ENCODE peak calls at places on chromosome 19, in ten cellular contexts. P is lower leg skin; E is activated T-helper 1 cell treated with Interleukin-2 at 50 U/mL for 16 hours; J is cortex of kidney; I is astrocyte of the cerebellum; U is aorta; M is uterus; X is activated CD4-positive, alpha-beta T cell treated with anti-CD3 and anti-CD28 coated beads for 24 hours; G is epithelial cell of esophagus; T is neural progenitor cell. F is an unnamed sample.

GRCh38 chr19:17370026-17370587 is 7.0 kb downstream of the PLVAP start:
- DNase-seq in P (no peak), E (no peak), J (no peak), I (no peak), U (no peak), M (no peak), X (no peak), G (no peak), T (no peak), F (no peak)

GRCh38 chr19:2273356-2274184 is 8.4 kb downstream of the PEAK3 start:
- DNase-seq in P (peak; percentile 94), E (peak; percentile 68), J (no peak), I (no peak), U (peak; percentile 86), M (peak; percentile 77), X (peak; percentile 64), G (peak; percentile 64), T (peak; percentile 95), F (no peak)

GRCh38 chr19:34363094-34363493 is 1.9 kb upstream of the GPI start:
- DNase-seq in P (no peak), E (no peak), J (no peak), I (no peak), U (no peak), M (no peak), X (no peak), G (no peak), T (peak; percentile 52), F (no peak)

GRCh38 chr19:33484226-33484774 is 37.3 kb downstream of the PEPD start:
- DNase-seq in P (peak; percentile 28), E (no peak), J (no peak), I (no peak), U (no peak), M (no peak), X (no peak), G (no peak), T (no peak), F (no peak)

GRCh38 chr19:36032251-36033104 is at the start of gene CLIP3:
- DNase-seq in P (peak; percentile 90), E (peak; percentile 23), J (no peak), I (peak; percentile 11), U (peak; percentile 83), M (peak; percentile 87), X (no peak), G (no peak), T (peak; percentile 91), F (no peak)

GRCh38 chr19:30360378-30361106 is 11.6 kb upstream of the ZNF536 start:
- DNase-seq in P (peak; percentile 52), E (no peak), J (no peak), I (no peak), U (no peak), M (no peak), X (no peak), G (no peak), T (peak; percentile 62), F (no peak)

GRCh38 chr19:3530389-3530788 is 8.6 kb upstream of the TEKTIP1 start:
- DNase-seq in P (no peak), E (no peak), J (no peak), I (no peak), U (no peak), M (no peak), X (no peak), G (no peak), T (no peak), F (no peak)

GRCh38 chr19:18231775-18232174 is 5.5 kb upstream of the PDE4C start:
- DNase-seq in P (no peak), E (no peak), J (no peak), I (no peak), U (no peak), M (no peak), X (no peak), G (no peak), T (no peak), F (no peak)

GRCh38 chr19:40279120-40279551 is 6.0 kb downstream of the AKT2 start:
- DNase-seq in P (no peak), E (no peak), J (no peak), I (no peak), U (peak; percentile 68), M (peak; percentile 84), X (no peak), G (no peak), T (no peak), F (peak; percentile 90)

GRCh38 chr19:15397236-15397635 is 17.6 kb upstream of the AKAP8 start:
- DNase-seq in P (peak; percentile 69), E (no peak), J (no peak), I (no peak), U (no peak), M (no peak), X (no peak), G (no peak), T (no peak), F (no peak)

GRCh38 chr19:18220632-18221275 is 5.5 kb downstream of the PDE4C start:
- DNase-seq in P (no peak), E (no peak), J (no peak), I (no peak), U (no peak), M (no peak), X (no peak), G (no peak), T (peak; percentile 78), F (no peak)

GRCh38 chr19:18294467-18294864 is 13.0 kb upstream of the JUND start:
- DNase-seq in P (peak; percentile 92), E (peak; percentile 83), J (no peak), I (no peak), U (peak; percentile 82), M (no peak), X (peak; percentile 95), G (peak; percentile 81), T (peak; percentile 50), F (no peak)

GRCh38 chr19:9128171-9128570 is 1.4 kb upstream of the OR7G3 start:
- DNase-seq in P (no peak), E (no peak), J (no peak), I (no peak), U (no peak), M (no peak), X (no peak), G (peak; percentile 61), T (no peak), F (no peak)

GRCh38 chr19:52935434-52935833 is 12.2 kb upstream of the ZNF888 start:
- DNase-seq in P (no peak), E (no peak), J (no peak), I (no peak), U (no peak), M (no peak), X (no peak), G (peak; percentile 38), T (no peak), F (no peak)

GRCh38 chr19:28019371-28019770 is 1193.6 kb downstream of the UQCRFS1 start:
- DNase-seq in P (no peak), E (no peak), J (no peak), I (no peak), U (no peak), M (no peak), X (no peak), G (no peak), T (no peak), F (peak; percentile 32)

GRCh38 chr19:3233831-3234230 is 9.4 kb downstream of the CELF5 start:
- DNase-seq in P (no peak), E (no peak), J (no peak), I (no peak), U (no peak), M (no peak), X (no peak), G (no peak), T (peak; percentile 36), F (no peak)

GRCh38 chr19:8423821-8424223 is 10.7 kb downstream of the MARCHF2 start:
- DNase-seq in P (peak; percentile 98), E (no peak), J (no peak), I (peak; percentile 87), U (peak; percentile 97), M (peak; percentile 95), X (no peak), G (peak; percentile 85), T (no peak), F (no peak)

GRCh38 chr19:16584825-16585801 is 12.9 kb upstream of the SLC35E1 start:
- DNase-seq in P (no peak), E (no peak), J (no peak), I (no peak), U (no peak), M (no peak), X (no peak), G (no peak), T (no peak), F (no peak)

GRCh38 chr19:10021446-10021845 is 8.2 kb downstream of the RDH8 start:
- DNase-seq in P (no peak), E (no peak), J (no peak), I (no peak), U (no peak), M (no peak), X (no peak), G (no peak), T (no peak), F (no peak)

GRCh38 chr19:50434525-50434924 is 1.8 kb downstream of the MYBPC2 start:
- DNase-seq in P (no peak), E (no peak), J (no peak), I (no peak), U (no peak), M (no peak), X (no peak), G (no peak), T (peak; percentile 38), F (no peak)

GRCh38 chr19:48836089-48837017 is at the start of gene HSD17B14:
- DNase-seq in P (peak; percentile 93), E (no peak), J (no peak), I (no peak), U (peak; percentile 74), M (peak; percentile 69), X (no peak), G (no peak), T (peak; percentile 91), F (no peak)

GRCh38 chr19:31252476-31252875 is 96.8 kb downstream of the TSHZ3 start:
- DNase-seq in P (no peak), E (no peak), J (no peak), I (no peak), U (no peak), M (no peak), X (no peak), G (no peak), T (no peak), F (no peak)